ENCODE peak calls at places on chromosomes 4 and X, in four cellular contexts. N, H, Q and G are unnamed samples.

GRCh38 chrX:46994096-46994495 is 81.9 kb downstream of the JADE3 start:
- DNase-seq in Q (no peak), H (no peak), N (no peak), G (no peak)

GRCh38 chr4:1470816-1471442 is 64.7 kb upstream of the NKX1-1 start:
- DNase-seq in H (no peak), N (no peak), Q (no peak), G (no peak)

GRCh38 chr4:142095886-142096605 is 459.7 kb downstream of the IL15 start:
- DNase-seq in N (no peak), H (peak; percentile 86), Q (no peak), G (peak; percentile 84)

GRCh38 chr4:148007303-148007702 is 275.4 kb downstream of the ARHGAP10 start:
- DNase-seq in H (peak; percentile 85), N (no peak), Q (no peak), G (peak; percentile 93)

GRCh38 chr4:174318829-174319764 is 35.4 kb downstream of the CEP44 start:
- DNase-seq in N (peak; percentile 20), H (peak; percentile 36), Q (no peak), G (no peak)

GRCh38 chrX:46957299-46957698 is 45.1 kb downstream of the JADE3 start:
- DNase-seq in N (no peak), H (peak; percentile 5), Q (no peak), G (no peak)

GRCh38 chr4:84750260-84750955 is 167.5 kb downstream of the CDS1 start:
- DNase-seq in Q (no peak), N (peak; percentile 26), H (peak; percentile 29), G (peak; percentile 22)

GRCh38 chr4:15398732-15399131 is 29.1 kb upstream of the C1QTNF7 start:
- DNase-seq in H (no peak), Q (no peak), N (no peak), G (no peak)

GRCh38 chrX:115584715-115585114 is 23.7 kb downstream of the PLS3 start:
- DNase-seq in N (no peak), Q (no peak), H (no peak), G (peak; percentile 55)

GRCh38 chrX:45811307-45811706 is 610.6 kb upstream of the DIPK2B start:
- DNase-seq in N (no peak), H (no peak), Q (no peak), G (no peak)

GRCh38 chr4:182642831-182643230 is 274.4 kb downstream of the DCTD start:
- DNase-seq in H (peak; percentile 0), N (no peak), Q (no peak), G (no peak)

GRCh38 chrX:68827848-68828562 is 816 bp upstream of the EFNB1 start:
- DNase-seq in N (peak; percentile 60), H (peak; percentile 79), Q (peak; percentile 24), G (peak; percentile 41)

GRCh38 chr4:86496094-86497060 is 97.7 kb upstream of the PTPN13 start:
- DNase-seq in Q (no peak), H (peak; percentile 25), N (peak; percentile 46), G (peak; percentile 72)

GRCh38 chr4:136768925-136769275 is 763.4 kb downstream of the PCDH18 start:
- DNase-seq in Q (no peak), H (no peak), N (no peak), G (no peak)

GRCh38 chr4:121939690-121940089 is 12.2 kb downstream of the TRPC3 start:
- DNase-seq in N (no peak), H (no peak), Q (no peak), G (no peak)

GRCh38 chr4:155353923-155354540 is 22.7 kb downstream of the MAP9 start:
- DNase-seq in N (peak; percentile 14), Q (no peak), H (peak; percentile 59), G (no peak)

GRCh38 chr4:184103755-184104367 is 113.8 kb downstream of the ENPP6 start:
- DNase-seq in Q (no peak), N (no peak), H (no peak), G (no peak)

GRCh38 chr4:123443401-123444297 is 47.1 kb downstream of the SPRY1 start:
- DNase-seq in N (peak; percentile 36), Q (no peak), H (no peak), G (no peak)

GRCh38 chr4:163332526-163333405 is at the start of gene NPY1R:
- DNase-seq in N (peak; percentile 60), Q (no peak), H (peak; percentile 73), G (peak; percentile 19)

GRCh38 chr4:53563824-53564223 is 27.5 kb downstream of the LNX1 start:
- DNase-seq in H (no peak), N (peak; percentile 59), Q (no peak), G (peak; percentile 28)